ENCODE peak calls at places on chromosomes 4 and X, in seven cellular contexts. P is Peyer's patch, F is fibroblast of pulmonary artery, X is dorsolateral prefrontal cortex, S is cardiac fibroblast, N is AG10803, V is epithelial cell of esophagus. E is an unnamed sample.

GRCh38 chrX:36908801-36909403 is 99.3 kb upstream of the FAM47C start:
- DNase-seq in F (peak; percentile 43), X (no peak), N (peak; percentile 22), P (no peak), V (peak; percentile 34), S (peak; percentile 43), E (peak; percentile 31)

GRCh38 chr4:73684097-73684496 is 56.3 kb upstream of the CXCL8 start:
- DNase-seq in N (no peak), S (peak; percentile 43), P (no peak), V (no peak), F (no peak), X (no peak), E (peak; percentile 37)

GRCh38 chr4:82776925-82777542 is 21.6 kb downstream of the SCD5 start:
- DNase-seq in P (no peak), V (no peak), X (no peak), F (no peak), S (no peak), N (peak; percentile 59), E (peak; percentile 77)

GRCh38 chr4:123807187-123807586 is 410.6 kb downstream of the SPRY1 start:
- DNase-seq in P (no peak), F (no peak), X (no peak), V (no peak), S (no peak), N (no peak), E (no peak)

GRCh38 chr4:4269856-4270255 is 20.1 kb downstream of the LYAR start:
- DNase-seq in S (peak; percentile 88), F (peak; percentile 84), V (peak; percentile 86), N (no peak), X (no peak), P (no peak), E (no peak)

GRCh38 chr4:46254788-46255187 is 130.9 kb upstream of the GABRG1 start:
- DNase-seq in N (no peak), V (peak; percentile 1), X (no peak), P (no peak), F (no peak), S (no peak), E (no peak)

GRCh38 chr4:100486496-100486895 is 31.3 kb downstream of the EMCN start:
- DNase-seq in N (no peak), S (no peak), X (no peak), V (no peak), P (no peak), F (no peak), E (no peak)

GRCh38 chr4:138756519-138756918 is 259.1 kb upstream of the NOCT start:
- DNase-seq in S (no peak), N (no peak), V (no peak), P (no peak), F (no peak), X (no peak), E (no peak)

GRCh38 chrX:109372716-109373115 is 109.2 kb downstream of the GUCY2F start:
- DNase-seq in P (no peak), S (no peak), V (peak; percentile 86), X (no peak), F (no peak), N (no peak), E (no peak)

GRCh38 chrX:154430916-154431315 is 2.4 kb downstream of the ATP6AP1 start:
- DNase-seq in S (no peak), N (no peak), P (no peak), F (no peak), X (no peak), V (peak; percentile 30), E (no peak)

GRCh38 chrX:150848914-150849365 is 49.5 kb downstream of the CD99L2 start:
- DNase-seq in F (no peak), S (no peak), V (peak; percentile 93), P (no peak), X (no peak), N (no peak), E (no peak)

GRCh38 chrX:56813318-56813837 is 84.3 kb downstream of the NBDY start:
- DNase-seq in P (peak; percentile 21), S (peak; percentile 84), X (no peak), N (peak; percentile 83), V (peak; percentile 97), F (peak; percentile 81), E (peak; percentile 89)

GRCh38 chr4:70397580-70397979 is at the start of gene OPRPN:
- DNase-seq in F (no peak), X (no peak), S (no peak), N (no peak), P (no peak), V (no peak), E (no peak)

GRCh38 chr4:20042769-20043168 is 208.9 kb upstream of the SLIT2 start:
- DNase-seq in N (no peak), X (no peak), P (no peak), V (peak; percentile 19), S (no peak), F (no peak), E (no peak)

GRCh38 chrX:96004386-96004785 is 680.3 kb upstream of the DIAPH2 start:
- DNase-seq in S (peak; percentile 87), V (peak; percentile 76), F (peak; percentile 71), X (no peak), P (no peak), N (peak; percentile 0), E (peak; percentile 58)

GRCh38 chrX:20143111-20143510 is 1.5 kb upstream of the EIF1AX start:
- DNase-seq in N (no peak), F (no peak), V (no peak), P (no peak), S (no peak), X (no peak), E (no peak)

GRCh38 chr4:53592686-53593641 is 1.7 kb upstream of the LNX1 start:
- DNase-seq in V (peak; percentile 83), S (peak; percentile 51), X (no peak), P (peak; percentile 76), N (no peak), F (peak; percentile 42), E (no peak)
- H3K4me3 ChIP-seq in V (peak overlapping the region; percentile 21), S (peak overlapping the region; percentile 27), X (no peak overlapping the region), P (peak overlapping the region; percentile 37), N (no peak overlapping the region), F (peak overlapping the region; percentile 18), E (no peak overlapping the region)

DNA sequence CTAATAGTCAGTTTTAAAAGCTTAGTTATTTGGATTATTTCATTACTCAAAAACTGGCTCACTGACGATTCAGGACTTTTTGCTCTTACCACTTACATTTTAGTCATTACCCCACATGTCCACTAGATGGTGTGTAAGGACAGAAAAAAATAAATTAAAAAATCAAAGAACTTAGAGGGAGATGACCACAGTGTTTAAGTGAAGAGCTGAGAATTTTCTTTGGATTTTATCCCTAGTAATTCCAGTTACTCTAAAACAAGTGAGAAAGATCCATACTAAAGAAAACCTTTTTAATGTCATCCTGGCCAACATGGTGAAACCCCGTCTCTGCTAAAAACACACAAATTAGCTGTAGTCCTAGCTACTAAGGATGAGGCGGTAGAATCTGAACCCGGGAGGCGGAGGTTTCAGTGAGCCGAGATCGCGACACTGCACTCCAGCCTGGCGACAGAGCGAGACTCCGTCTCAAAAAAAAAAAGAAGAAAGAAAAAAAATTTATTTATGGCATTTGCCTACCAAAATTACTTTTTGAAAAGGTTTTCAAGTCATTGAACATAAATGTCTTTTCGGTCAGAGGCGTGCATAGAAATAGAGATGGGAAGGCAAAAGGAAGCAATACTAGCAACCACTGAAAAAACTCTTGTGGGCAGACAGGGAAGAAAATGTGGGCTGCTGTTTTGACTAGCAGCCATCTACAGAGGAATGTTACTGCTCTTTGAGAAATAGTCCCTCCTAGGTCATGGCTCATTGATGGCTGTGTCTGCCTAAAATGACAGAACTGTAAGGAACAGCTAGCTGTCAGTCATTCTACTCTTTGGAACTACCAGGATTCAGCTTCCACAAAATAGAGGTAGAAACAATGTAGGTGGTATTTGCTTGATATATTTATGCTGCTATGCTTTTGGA is 26.6 kb upstream of the TMPRSS11B start:
- DNase-seq in F (peak; percentile 79), N (peak; percentile 71), V (peak; percentile 66), X (no peak), S (peak; percentile 77), P (no peak), E (peak; percentile 81)
- TF ChIP-seq CTCF in F (peak; percentile 74), N (peak; percentile 75), V (peak; percentile 64), X (peak; percentile 81), S (peak; percentile 61), P (peak; percentile 70), E (peak; percentile 75)

DNA sequence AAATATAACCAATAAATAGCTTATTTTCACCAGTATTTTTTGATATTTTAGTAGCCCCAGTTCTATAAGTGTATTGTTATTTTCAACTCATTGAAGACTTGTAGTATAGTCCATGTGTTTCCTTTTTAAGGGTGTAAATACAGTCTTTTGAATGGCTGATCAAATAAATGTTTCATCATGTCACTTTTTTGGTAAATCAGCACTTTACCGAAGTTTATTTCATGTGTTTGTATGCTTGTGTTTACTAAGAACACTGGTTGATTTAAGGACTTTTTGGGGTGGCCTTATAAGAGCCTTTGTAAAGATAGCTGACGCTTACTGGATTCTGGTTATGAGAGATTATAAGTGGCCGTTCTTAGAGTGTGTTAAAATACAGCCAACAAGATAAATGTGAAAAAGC is 2.6 kb downstream of the UBE2K start:
- DNase-seq in X (no peak), S (no peak), P (no peak), V (no peak), N (no peak), F (no peak), E (no peak)
- H3K4me3 ChIP-seq in X (peak overlapping the region; percentile 83), S (peak overlapping the region; percentile 95), P (peak overlapping the region; percentile 94), V (peak overlapping the region; percentile 84), N (peak overlapping the region; percentile 92), F (peak overlapping the region; percentile 96), E (peak overlapping the region; percentile 37)

GRCh38 chrX:44202596-44202995 is 140.9 kb downstream of the EFHC2 start:
- DNase-seq in S (no peak), X (no peak), P (no peak), N (no peak), F (no peak), V (no peak), E (no peak)

DNA sequence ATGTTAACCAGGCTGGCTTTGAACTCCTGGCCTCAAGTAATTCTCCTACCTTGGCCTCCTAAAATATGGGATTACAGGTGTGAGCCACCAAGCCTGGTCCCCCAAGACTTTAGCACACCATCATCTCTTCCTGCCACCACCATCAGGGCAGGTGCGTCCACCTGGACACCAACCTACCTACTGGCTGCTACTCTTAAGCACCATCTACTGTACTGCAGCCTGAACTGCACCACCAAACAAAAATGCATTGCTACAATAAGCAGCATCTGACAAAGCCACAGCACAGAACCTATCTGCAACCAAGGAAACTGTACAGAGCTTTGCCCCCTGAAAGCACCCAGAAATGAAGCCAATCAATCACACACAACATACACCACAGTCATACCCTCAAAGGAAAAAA is 139.7 kb downstream of the EFHC2 start:
- DNase-seq in S (no peak), F (no peak), X (no peak), P (no peak), N (no peak), V (peak; percentile 14), E (no peak)
- TF ChIP-seq CTCF in S (no peak), F (no peak), X (no peak), P (no peak), N (no peak), V (peak; percentile 18), E (no peak)

E was measured in fibroblast of the aortic adventitia.